ENCODE peak calls at places on chromosomes 11 and 22, in seven cellular contexts. One of them, this sample, is unnamed. For H3K4me1, the result is how much of the 10 kb centered on the place peaks cover.

GRCh38 chr11:117143390-117143789 is 697 bp upstream of the PAFAH1B2 start:
- DNase-seq in transverse colon: peak
- DNase-seq in ovary: peak
- DNase-seq in H1: no peak
- DNase-seq in tibial nerve: no peak
- DNase-seq in sigmoid colon: peak
- DNase-seq in GM12878: no peak
- DNase-seq in this sample: peak

GRCh38 chr11:88398372-88399140 is 61.0 kb upstream of the CTSC start:
- DNase-seq in transverse colon: no peak
- DNase-seq in ovary: no peak
- DNase-seq in H1: no peak
- DNase-seq in tibial nerve: no peak
- DNase-seq in sigmoid colon: no peak
- DNase-seq in GM12878: no peak
- DNase-seq in this sample: no peak

GRCh38 chr11:116963813-116964212 is 126.4 kb upstream of the APOA1 start:
- DNase-seq in transverse colon: no peak
- DNase-seq in ovary: no peak
- DNase-seq in H1: no peak
- DNase-seq in tibial nerve: no peak
- DNase-seq in sigmoid colon: no peak
- DNase-seq in GM12878: no peak
- DNase-seq in this sample: no peak

GRCh38 chr22:47822459-47822858 is 1060.0 kb downstream of the TBC1D22A start:
- DNase-seq in transverse colon: no peak
- DNase-seq in ovary: no peak
- DNase-seq in H1: no peak
- DNase-seq in tibial nerve: no peak
- DNase-seq in sigmoid colon: no peak
- DNase-seq in GM12878: no peak
- DNase-seq in this sample: no peak

GRCh38 chr11:45178223-45178622 is 31.8 kb downstream of the PRDM11 start:
- DNase-seq in transverse colon: no peak
- DNase-seq in ovary: no peak
- DNase-seq in H1: no peak
- DNase-seq in tibial nerve: no peak
- DNase-seq in sigmoid colon: no peak
- DNase-seq in GM12878: no peak
- DNase-seq in this sample: no peak

GRCh38 chr11:659532-660085 is 22.5 kb downstream of the DRD4 start:
- DNase-seq in transverse colon: no peak
- DNase-seq in ovary: no peak
- DNase-seq in H1: no peak
- DNase-seq in tibial nerve: no peak
- DNase-seq in sigmoid colon: no peak
- DNase-seq in GM12878: no peak
- DNase-seq in this sample: no peak

GRCh38 chr11:12410006-12410728 is 32.8 kb downstream of the PARVA start:
- DNase-seq in transverse colon: no peak
- DNase-seq in ovary: peak
- DNase-seq in H1: peak
- DNase-seq in tibial nerve: no peak
- DNase-seq in sigmoid colon: peak
- DNase-seq in GM12878: no peak
- DNase-seq in this sample: no peak

GRCh38 chr22:28792491-28793383 is 7.6 kb downstream of the XBP1 start:
- DNase-seq in transverse colon: no peak
- DNase-seq in ovary: no peak
- DNase-seq in H1: no peak
- DNase-seq in tibial nerve: no peak
- DNase-seq in sigmoid colon: no peak
- DNase-seq in GM12878: no peak
- DNase-seq in this sample: no peak

GRCh38 chr11:110856340-110856739 is 144.1 kb upstream of the ARHGAP20 start:
- DNase-seq in transverse colon: no peak
- DNase-seq in ovary: no peak
- DNase-seq in H1: no peak
- DNase-seq in tibial nerve: no peak
- DNase-seq in sigmoid colon: no peak
- DNase-seq in GM12878: no peak
- DNase-seq in this sample: no peak

GRCh38 chr11:1167256-1167655 is 9.5 kb downstream of the MUC5AC start:
- DNase-seq in transverse colon: no peak
- DNase-seq in ovary: no peak
- DNase-seq in H1: no peak
- DNase-seq in tibial nerve: no peak
- DNase-seq in sigmoid colon: peak
- DNase-seq in GM12878: no peak
- DNase-seq in this sample: no peak

GRCh38 chr11:1304376-1304775 is 5.1 kb downstream of the TOLLIP start:
- DNase-seq in transverse colon: peak
- DNase-seq in ovary: no peak
- DNase-seq in H1: peak
- DNase-seq in tibial nerve: no peak
- DNase-seq in sigmoid colon: no peak
- DNase-seq in GM12878: no peak
- DNase-seq in this sample: peak

GRCh38 chr11:29452131-29452530 is 564.7 kb downstream of the KCNA4 start:
- DNase-seq in transverse colon: no peak
- DNase-seq in ovary: no peak
- DNase-seq in H1: no peak
- DNase-seq in tibial nerve: no peak
- DNase-seq in sigmoid colon: no peak
- DNase-seq in GM12878: no peak
- DNase-seq in this sample: no peak

GRCh38 chr22:45502215-45503070 is at the start of gene FBLN1:
- DNase-seq in transverse colon: no peak
- DNase-seq in ovary: peak
- DNase-seq in H1: peak
- DNase-seq in tibial nerve: peak
- DNase-seq in sigmoid colon: no peak
- DNase-seq in GM12878: no peak
- DNase-seq in this sample: no peak

DNA sequence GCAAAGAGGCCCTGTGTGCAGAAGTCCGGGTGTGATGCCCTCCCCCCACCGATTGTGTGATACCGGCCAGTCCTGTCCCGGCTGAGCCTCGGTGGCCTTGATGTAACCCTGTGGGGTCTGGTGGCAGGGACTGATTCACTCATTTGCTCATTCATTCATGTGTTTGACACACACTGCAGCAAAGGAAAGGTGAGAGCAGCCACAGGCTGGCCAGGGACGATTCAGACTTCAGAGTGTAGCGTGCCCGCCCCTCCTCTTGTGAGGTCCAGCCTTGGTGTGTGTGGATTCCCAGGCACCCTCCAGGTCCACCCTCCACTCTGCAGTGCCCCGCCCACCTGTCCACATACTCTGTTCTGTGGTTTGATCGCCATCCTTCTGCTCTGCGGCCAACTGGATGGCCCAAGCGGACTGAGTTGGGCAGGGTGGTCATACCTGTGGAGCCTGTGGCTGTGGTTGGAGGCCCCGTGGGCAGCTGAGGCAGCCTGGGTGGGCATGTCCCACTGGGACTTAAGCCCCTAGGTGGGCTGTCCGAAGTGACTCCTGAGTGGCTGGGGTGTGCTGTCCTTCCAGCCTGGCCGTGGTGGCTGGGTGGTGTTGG is 58.0 kb upstream of the CCDC188 start:
- DNase-seq in transverse colon: no peak
- DNase-seq in ovary: no peak
- DNase-seq in H1: no peak
- DNase-seq in tibial nerve: no peak
- DNase-seq in sigmoid colon: no peak
- DNase-seq in GM12878: no peak
- DNase-seq in this sample: no peak
- H3K4me1 ChIP-seq in transverse colon: under half
- H3K4me1 ChIP-seq in ovary: under half
- H3K4me1 ChIP-seq in H1: under half
- H3K4me1 ChIP-seq in tibial nerve: under half
- H3K4me1 ChIP-seq in sigmoid colon: under half
- H3K4me1 ChIP-seq in GM12878: under half
- H3K4me1 ChIP-seq in this sample: half or more

DNA sequence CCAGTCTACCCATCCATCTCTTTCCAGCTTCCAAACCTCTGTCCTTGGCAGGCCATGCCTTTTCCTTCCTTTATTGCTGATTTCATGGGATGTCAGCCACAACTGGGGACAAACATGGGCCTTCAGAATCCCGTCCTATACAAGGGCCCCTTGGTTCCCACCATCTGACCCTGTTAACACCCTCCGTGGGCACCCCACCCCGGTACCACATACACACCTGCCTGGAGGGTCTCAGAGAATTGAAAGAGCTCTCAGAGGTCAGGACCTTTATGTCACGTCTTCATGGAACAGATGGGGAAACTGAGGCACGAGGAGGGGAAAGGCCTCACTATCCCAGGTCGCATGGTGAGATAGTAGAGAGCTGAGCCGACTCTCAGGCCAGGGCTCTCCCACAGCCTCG is 53.0 kb downstream of the MPPED1 start:
- DNase-seq in transverse colon: no peak
- DNase-seq in ovary: no peak
- DNase-seq in H1: no peak
- DNase-seq in tibial nerve: no peak
- DNase-seq in sigmoid colon: no peak
- DNase-seq in GM12878: no peak
- DNase-seq in this sample: no peak
- TF ChIP-seq POLR2A in transverse colon: no peak
- TF ChIP-seq POLR2A in ovary: no peak
- TF ChIP-seq POLR2A in H1: no peak
- TF ChIP-seq POLR2A in tibial nerve: no peak
- TF ChIP-seq POLR2A in sigmoid colon: no peak
- TF ChIP-seq POLR2A in GM12878: no peak
- TF ChIP-seq POLR2A in this sample: no peak

DNA sequence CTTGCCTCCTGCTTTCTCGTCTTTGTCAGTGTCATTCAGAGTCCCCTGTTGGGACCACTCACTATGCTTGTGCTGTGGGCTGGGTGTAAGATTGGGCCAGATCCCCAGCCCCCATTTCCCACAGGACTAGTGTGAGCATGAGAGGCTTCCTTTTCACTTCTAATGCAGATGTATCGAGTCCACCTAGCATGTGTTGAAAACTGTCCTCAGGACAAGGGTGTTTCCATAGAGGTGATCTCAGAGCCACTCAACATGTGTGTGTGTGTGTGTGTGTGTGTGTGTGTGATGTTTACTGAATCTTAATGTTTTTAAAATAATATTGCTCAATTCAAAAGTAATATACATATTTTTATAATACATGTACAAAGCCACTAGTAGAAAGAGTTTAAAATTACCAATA is 11.4 kb upstream of the CD44 start:
- DNase-seq in transverse colon: no peak
- DNase-seq in ovary: no peak
- DNase-seq in H1: no peak
- DNase-seq in tibial nerve: no peak
- DNase-seq in sigmoid colon: no peak
- DNase-seq in GM12878: no peak
- DNase-seq in this sample: no peak
- TF ChIP-seq EP300 in transverse colon: no peak
- TF ChIP-seq EP300 in ovary: no peak
- TF ChIP-seq EP300 in H1: no peak
- TF ChIP-seq EP300 in tibial nerve: no peak
- TF ChIP-seq EP300 in sigmoid colon: no peak
- TF ChIP-seq EP300 in GM12878: no peak
- TF ChIP-seq EP300 in this sample: no peak

GRCh38 chr22:17267661-17268330 is 48.6 kb upstream of the ADA2 start:
- DNase-seq in transverse colon: no peak
- DNase-seq in ovary: no peak
- DNase-seq in H1: no peak
- DNase-seq in tibial nerve: no peak
- DNase-seq in sigmoid colon: no peak
- DNase-seq in GM12878: no peak
- DNase-seq in this sample: no peak

GRCh38 chr22:17266261-17266971 is 47.2 kb upstream of the ADA2 start:
- DNase-seq in transverse colon: peak
- DNase-seq in ovary: peak
- DNase-seq in H1: peak
- DNase-seq in tibial nerve: no peak
- DNase-seq in sigmoid colon: no peak
- DNase-seq in GM12878: no peak
- DNase-seq in this sample: no peak

GRCh38 chr22:17264321-17265052 is 45.3 kb upstream of the ADA2 start:
- DNase-seq in transverse colon: no peak
- DNase-seq in ovary: peak
- DNase-seq in H1: peak
- DNase-seq in tibial nerve: no peak
- DNase-seq in sigmoid colon: no peak
- DNase-seq in GM12878: no peak
- DNase-seq in this sample: no peak

GRCh38 chr22:17262976-17263375 is 43.7 kb upstream of the ADA2 start:
- DNase-seq in transverse colon: no peak
- DNase-seq in ovary: no peak
- DNase-seq in H1: no peak
- DNase-seq in tibial nerve: no peak
- DNase-seq in sigmoid colon: no peak
- DNase-seq in GM12878: no peak
- DNase-seq in this sample: no peak

DNA sequence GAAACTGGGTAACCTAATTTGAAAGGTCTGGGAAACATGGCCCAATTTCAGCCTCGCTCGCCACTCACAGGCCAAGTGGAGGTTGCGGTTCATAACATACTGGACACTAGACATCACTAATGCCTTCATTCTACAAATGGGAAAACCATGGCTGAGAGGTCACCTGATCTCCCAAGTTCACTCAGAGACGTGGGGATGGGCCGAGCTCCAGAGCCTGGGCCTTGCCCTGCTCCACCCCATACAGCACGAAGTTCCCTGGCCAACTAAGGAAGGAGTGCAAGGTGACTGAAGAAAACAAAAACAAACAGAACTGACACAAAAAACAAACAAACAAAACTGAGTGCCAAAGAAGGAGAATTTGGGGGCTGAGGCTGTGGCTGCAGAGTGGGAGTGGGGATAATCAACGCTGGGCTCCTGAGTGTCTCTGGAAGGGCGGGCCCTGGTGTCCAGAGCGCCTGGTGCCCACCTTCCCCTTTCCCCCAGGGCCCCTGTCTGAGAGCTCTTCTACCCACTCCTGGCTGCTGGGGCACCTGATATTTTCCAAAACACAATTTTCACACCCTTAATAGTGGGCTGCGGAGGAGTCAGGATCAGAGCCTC is 46.5 kb upstream of the ADA2 start:
- DNase-seq in transverse colon: peak
- DNase-seq in ovary: no peak
- DNase-seq in H1: no peak
- DNase-seq in tibial nerve: no peak
- DNase-seq in sigmoid colon: no peak
- DNase-seq in GM12878: no peak
- DNase-seq in this sample: no peak
- H3K4me1 ChIP-seq in transverse colon: under half
- H3K4me1 ChIP-seq in ovary: under half
- H3K4me1 ChIP-seq in H1: under half
- H3K4me1 ChIP-seq in tibial nerve: under half
- H3K4me1 ChIP-seq in sigmoid colon: under half
- H3K4me1 ChIP-seq in GM12878: under half
- H3K4me1 ChIP-seq in this sample: under half

This sample was measured in stomach.